ENCODE peak calls at places on chromosome 13, in ten cellular contexts. C is tibial nerve, A is tibial artery, N is transverse colon, G is right atrium auricular region, J is Karpas-422, H is psoas muscle, P is WERI-Rb-1, Q is neural progenitor cell, K is PC-3. R is an unnamed sample.

GRCh38 chr13:97367016-97367415 is 67.0 kb upstream of the RAP2A start:
- DNase-seq in C (no peak), A (no peak), N (no peak), G (no peak), J (no peak), H (no peak), P (no peak), Q (no peak), K (no peak), R (no peak)

GRCh38 chr13:54637377-54637776 is 1608.8 kb downstream of the OLFM4 start:
- DNase-seq in C (no peak), A (no peak), N (no peak), G (no peak), J (no peak), H (no peak), P (no peak), Q (peak), K (peak), R (no peak)

GRCh38 chr13:58933475-58933874 is 1230.3 kb downstream of the DIAPH3 start:
- DNase-seq in C (no peak), A (no peak), N (no peak), G (no peak), J (no peak), H (no peak), P (no peak), Q (no peak), K (no peak), R (no peak)

GRCh38 chr13:91167706-91168459 is 179.6 kb upstream of the MIR17HG start:
- DNase-seq in C (no peak), A (no peak), N (no peak), G (no peak), J (no peak), H (no peak), P (no peak), Q (no peak), K (no peak), R (no peak)

GRCh38 chr13:111604087-111604486 is 283.6 kb downstream of the TEX29 start:
- DNase-seq in C (no peak), A (no peak), N (no peak), G (no peak), J (no peak), H (no peak), P (no peak), Q (no peak), K (no peak), R (no peak)

GRCh38 chr13:108816381-108816780 is 187.0 kb downstream of the MYO16 start:
- DNase-seq in C (no peak), A (no peak), N (no peak), G (no peak), J (no peak), H (no peak), P (no peak), Q (no peak), K (no peak), R (no peak)

GRCh38 chr13:63124863-63125262 is 1709.2 kb upstream of the PCDH20 start:
- DNase-seq in C (no peak), A (no peak), N (no peak), G (no peak), J (peak), H (no peak), P (no peak), Q (no peak), K (peak), R (no peak)

GRCh38 chr13:32212420-32212819 is 102.7 kb downstream of the ZAR1L start:
- DNase-seq in C (no peak), A (no peak), N (no peak), G (no peak), J (no peak), H (no peak), P (no peak), Q (no peak), K (peak), R (no peak)

GRCh38 chr13:25689539-25689938 is 317.8 kb downstream of the ATP8A2 start:
- DNase-seq in C (no peak), A (no peak), N (no peak), G (no peak), J (no peak), H (no peak), P (no peak), Q (no peak), K (no peak), R (no peak)

GRCh38 chr13:51776179-51776578 is 27.8 kb downstream of the DHRS12 start:
- DNase-seq in C (no peak), A (no peak), N (no peak), G (no peak), J (no peak), H (peak), P (no peak), Q (no peak), K (no peak), R (no peak)

GRCh38 chr13:111399334-111399733 is 78.9 kb downstream of the TEX29 start:
- DNase-seq in C (no peak), A (peak), N (no peak), G (no peak), J (no peak), H (no peak), P (no peak), Q (no peak), K (no peak), R (no peak)

DNA sequence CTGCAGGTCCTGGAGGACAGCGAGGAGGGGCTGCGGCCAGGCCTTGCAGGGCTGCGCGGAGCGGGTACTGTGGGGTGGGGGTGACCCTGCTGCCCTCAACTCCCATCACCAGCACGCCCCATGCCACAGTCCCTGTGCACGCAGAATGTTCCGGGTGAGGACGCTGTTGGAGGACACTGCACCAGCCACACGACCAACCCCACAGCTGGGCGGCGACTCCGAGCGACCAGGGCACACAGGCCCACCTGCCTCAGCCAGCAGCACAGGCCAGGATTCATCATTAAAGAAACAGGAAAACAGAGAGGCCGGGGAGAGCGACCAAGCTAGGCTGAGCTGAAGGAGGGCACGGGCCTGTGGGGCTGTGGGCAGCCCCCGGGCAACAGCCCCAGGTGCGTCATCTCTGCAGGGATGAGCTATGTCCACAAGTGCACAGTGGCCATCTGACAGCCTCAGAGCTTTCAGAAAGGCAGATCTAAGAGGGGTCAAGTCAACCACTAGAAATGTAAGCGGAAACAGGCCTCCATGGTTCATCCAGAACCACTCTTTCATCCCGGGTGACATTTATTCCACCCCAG is 1.6 kb downstream of the GAS6 start:
- DNase-seq in C (no peak), A (peak), N (no peak), G (no peak), J (no peak), H (peak), P (no peak), Q (no peak), K (no peak), R (no peak)
- H3K27ac ChIP-seq in C (peak), A (peak), N (peak), G (peak), J (no peak), H (peak), P (no peak), Q (no peak), K (no peak), R (peak)

DNA sequence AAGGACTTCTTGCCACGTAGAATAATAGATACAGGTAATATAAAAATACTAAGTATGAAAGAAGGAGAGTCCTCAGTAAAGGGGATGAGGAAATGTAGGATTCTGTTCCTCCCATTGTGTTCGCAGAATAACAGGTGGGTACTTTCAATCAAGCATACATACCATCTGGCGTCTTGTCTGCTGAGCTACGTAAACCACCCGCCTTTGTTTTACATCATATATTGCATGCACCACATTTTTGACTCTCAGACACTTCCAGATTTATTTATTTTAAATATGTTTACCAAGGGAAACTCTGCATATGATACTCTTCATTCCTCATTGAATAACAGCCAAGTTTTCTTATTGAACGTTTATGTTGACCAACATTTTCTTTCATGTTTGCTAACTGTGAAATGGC is 174.2 kb downstream of the FGF14 start:
- DNase-seq in C (no peak), A (no peak), N (no peak), G (no peak), J (no peak), H (no peak), P (peak), Q (no peak), K (no peak), R (no peak)
- H3K27ac ChIP-seq in C (no peak), A (no peak), N (no peak), G (no peak), J (no peak), H (no peak), P (peak), Q (no peak), K (no peak), R (no peak)

GRCh38 chr13:79807554-79807953 is 326.6 kb downstream of the NDFIP2 start:
- DNase-seq in C (no peak), A (no peak), N (no peak), G (no peak), J (no peak), H (peak), P (no peak), Q (no peak), K (no peak), R (no peak)

GRCh38 chr13:79803939-79804487 is 323.1 kb downstream of the NDFIP2 start:
- DNase-seq in C (no peak), A (no peak), N (no peak), G (no peak), J (no peak), H (no peak), P (no peak), Q (no peak), K (no peak), R (no peak)

GRCh38 chr13:79806821-79807220 is 325.9 kb downstream of the NDFIP2 start:
- DNase-seq in C (no peak), A (no peak), N (no peak), G (no peak), J (no peak), H (no peak), P (no peak), Q (no peak), K (no peak), R (no peak)

GRCh38 chr13:79802389-79803140 is 321.6 kb downstream of the NDFIP2 start:
- DNase-seq in C (no peak), A (no peak), N (no peak), G (no peak), J (no peak), H (no peak), P (peak), Q (no peak), K (no peak), R (no peak)

DNA sequence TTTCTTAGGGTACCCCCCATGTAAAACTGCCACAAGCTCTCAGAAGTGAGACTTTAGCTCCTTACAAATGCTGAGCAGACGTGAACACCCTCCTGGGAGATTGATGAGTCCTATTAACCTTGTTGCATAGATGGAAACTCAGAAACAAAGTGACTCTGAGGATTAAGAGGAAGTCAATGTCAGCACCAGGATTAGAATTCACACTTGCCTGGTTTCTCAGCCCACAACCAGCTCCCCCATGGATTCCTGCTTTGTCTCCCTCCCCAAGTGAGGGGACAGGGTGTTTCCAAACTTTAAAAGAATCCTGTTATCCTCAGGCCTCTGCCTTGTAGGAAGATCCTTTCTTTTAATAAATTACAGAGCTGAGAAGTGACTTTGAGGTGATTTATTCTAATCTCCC is 324.4 kb downstream of the NDFIP2 start:
- DNase-seq in C (no peak), A (no peak), N (no peak), G (no peak), J (no peak), H (no peak), P (peak), Q (peak), K (no peak), R (no peak)
- H3K27ac ChIP-seq in C (no peak), A (no peak), N (no peak), G (no peak), J (no peak), H (no peak), P (no peak), Q (no peak), K (no peak), R (no peak)

DNA sequence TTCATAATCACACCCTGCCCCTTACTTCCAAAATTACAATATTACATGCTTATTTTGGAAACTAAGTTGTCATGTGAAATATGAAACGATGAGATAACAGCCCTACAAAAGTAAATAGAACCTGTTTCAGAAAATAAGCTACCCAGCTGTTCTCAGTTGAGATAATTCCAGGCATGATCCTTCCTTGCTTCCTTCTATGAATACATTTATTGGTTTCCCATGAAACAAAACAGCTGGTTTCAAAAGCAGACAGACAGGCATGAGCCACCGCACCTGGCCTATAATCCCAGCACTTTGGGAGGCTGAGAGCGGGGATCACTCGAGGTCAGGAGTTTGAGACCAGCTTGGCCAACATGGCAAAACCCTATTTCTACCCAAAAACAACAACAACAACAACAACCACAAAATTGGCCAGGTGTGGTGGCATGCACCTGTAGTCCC is 95.4 kb downstream of the STK24 start:
- DNase-seq in C (no peak), A (no peak), N (no peak), G (no peak), J (no peak), H (no peak), P (no peak), Q (no peak), K (no peak), R (no peak)
- H3K27ac ChIP-seq in C (peak), A (no peak), N (peak), G (peak), J (no peak), H (peak), P (peak), Q (no peak), K (no peak), R (peak)

GRCh38 chr13:23469901-23470525 is 36.5 kb upstream of the SACS start:
- DNase-seq in C (no peak), A (no peak), N (no peak), G (no peak), J (peak), H (no peak), P (no peak), Q (peak), K (no peak), R (no peak)

GRCh38 chr13:23467048-23467931 is 33.8 kb upstream of the SACS start:
- DNase-seq in C (no peak), A (no peak), N (no peak), G (no peak), J (no peak), H (no peak), P (no peak), Q (peak), K (no peak), R (no peak)

GRCh38 chr13:23467932-23468278 is 34.4 kb upstream of the SACS start:
- DNase-seq in C (no peak), A (no peak), N (no peak), G (no peak), J (no peak), H (no peak), P (no peak), Q (no peak), K (no peak), R (no peak)

GRCh38 chr13:23470706-23471610 is 37.5 kb upstream of the SACS start:
- DNase-seq in C (no peak), A (no peak), N (no peak), G (no peak), J (no peak), H (no peak), P (no peak), Q (peak), K (peak), R (no peak)

DNA sequence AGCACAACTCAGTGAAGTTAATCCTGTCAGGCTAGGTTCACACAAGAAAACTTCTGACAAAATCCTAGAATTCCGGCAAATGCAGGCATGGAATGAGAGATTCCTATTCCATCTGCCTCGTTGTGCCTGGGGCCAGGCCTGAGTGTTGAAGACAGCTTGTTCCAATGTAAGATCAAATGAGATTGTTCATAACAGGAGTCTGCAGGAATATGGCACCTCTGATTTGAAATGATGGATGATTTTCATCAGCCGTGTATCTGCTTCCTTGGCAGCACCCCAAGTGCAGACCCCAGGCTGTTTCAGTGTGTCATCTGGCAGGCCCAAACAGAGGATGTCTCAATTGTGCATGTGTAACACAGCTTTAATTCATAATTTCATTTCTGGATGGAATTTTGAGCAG is 35.3 kb upstream of the SACS start:
- DNase-seq in C (no peak), A (no peak), N (no peak), G (no peak), J (no peak), H (no peak), P (no peak), Q (no peak), K (no peak), R (no peak)
- H3K27ac ChIP-seq in C (no peak), A (no peak), N (no peak), G (no peak), J (peak), H (no peak), P (no peak), Q (no peak), K (no peak), R (no peak)

GRCh38 chr13:29925457-29925856 is 75.0 kb upstream of the UBL3 start:
- DNase-seq in C (peak), A (peak), N (peak), G (peak), J (no peak), H (peak), P (no peak), Q (no peak), K (peak), R (peak)
- H3K27ac ChIP-seq in C (peak), A (peak), N (peak), G (peak), J (no peak), H (peak), P (no peak), Q (no peak), K (peak), R (no peak)

DNA sequence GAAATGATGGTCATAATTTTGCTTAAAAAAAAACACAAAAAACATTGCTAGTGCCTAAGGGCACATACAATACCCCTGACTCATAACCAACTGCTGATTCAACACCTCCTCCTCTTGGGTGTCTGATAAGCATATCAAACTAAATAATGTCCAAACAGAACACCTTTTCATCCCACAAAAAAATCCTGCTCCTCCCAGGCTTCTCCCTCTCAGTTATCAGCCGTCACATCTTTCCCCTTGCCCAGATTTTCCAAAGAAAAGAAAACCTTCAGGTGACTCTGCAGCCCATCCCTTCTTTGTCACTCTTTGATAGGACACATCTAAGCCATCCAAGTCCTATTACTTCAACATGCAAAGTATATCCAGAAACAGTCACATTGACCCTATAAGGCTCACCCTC is 46.9 kb downstream of the ABCC4 start:
- DNase-seq in C (no peak), A (no peak), N (no peak), G (no peak), J (no peak), H (no peak), P (no peak), Q (no peak), K (peak), R (no peak)
- H3K27ac ChIP-seq in C (no peak), A (no peak), N (no peak), G (no peak), J (peak), H (no peak), P (no peak), Q (no peak), K (peak), R (no peak)

GRCh38 chr13:106690779-106691178 is 122.8 kb upstream of the ARGLU1 start:
- DNase-seq in C (no peak), A (no peak), N (no peak), G (no peak), J (no peak), H (no peak), P (no peak), Q (no peak), K (no peak), R (peak)
- H3K27ac ChIP-seq in C (peak), A (no peak), N (no peak), G (no peak), J (no peak), H (no peak), P (no peak), Q (peak), K (no peak), R (peak)

R was measured in right cardiac atrium.